ENCODE peak calls at places on chromosomes 4 and X, in five cellular contexts. One of them, this sample, is unnamed.

GRCh38 chr4:79526970-79527565 is 119.0 kb upstream of the GK2 start:
- DNase-seq in heart left ventricle: no peak
- DNase-seq in mammary epithelial cell: peak
- DNase-seq in MM.1S: no peak
- DNase-seq in HFF-Myc: no peak
- DNase-seq in this sample: no peak

GRCh38 chr4:184370711-184371389 is 103.5 kb downstream of the IRF2 start:
- DNase-seq in heart left ventricle: no peak
- DNase-seq in mammary epithelial cell: no peak
- DNase-seq in MM.1S: no peak
- DNase-seq in HFF-Myc: no peak
- DNase-seq in this sample: peak

GRCh38 chr4:2246384-2247127 is 4.6 kb upstream of the HAUS3 start:
- DNase-seq in heart left ventricle: no peak
- DNase-seq in mammary epithelial cell: no peak
- DNase-seq in MM.1S: no peak
- DNase-seq in HFF-Myc: no peak
- DNase-seq in this sample: no peak

GRCh38 chr4:118776166-118776954 is 59.6 kb downstream of the SEC24D start:
- DNase-seq in heart left ventricle: no peak
- DNase-seq in mammary epithelial cell: peak
- DNase-seq in MM.1S: peak
- DNase-seq in HFF-Myc: no peak
- DNase-seq in this sample: peak

GRCh38 chr4:1767058-1767769 is 25.9 kb upstream of the FGFR3 start:
- DNase-seq in heart left ventricle: no peak
- DNase-seq in mammary epithelial cell: no peak
- DNase-seq in MM.1S: no peak
- DNase-seq in HFF-Myc: no peak
- DNase-seq in this sample: peak

GRCh38 chr4:178823673-178824072 is 1381.4 kb upstream of the AGA start:
- DNase-seq in heart left ventricle: no peak
- DNase-seq in mammary epithelial cell: no peak
- DNase-seq in MM.1S: no peak
- DNase-seq in HFF-Myc: no peak
- DNase-seq in this sample: peak

GRCh38 chr4:22500831-22501714 is 14.8 kb downstream of the ADGRA3 start:
- DNase-seq in heart left ventricle: no peak
- DNase-seq in mammary epithelial cell: peak
- DNase-seq in MM.1S: no peak
- DNase-seq in HFF-Myc: no peak
- DNase-seq in this sample: peak

GRCh38 chr4:2482192-2482591 is 13.3 kb downstream of the RNF4 start:
- DNase-seq in heart left ventricle: no peak
- DNase-seq in mammary epithelial cell: no peak
- DNase-seq in MM.1S: no peak
- DNase-seq in HFF-Myc: no peak
- DNase-seq in this sample: no peak

GRCh38 chrX:134423606-134424005 is 36.4 kb upstream of the HPRT1 start:
- DNase-seq in heart left ventricle: no peak
- DNase-seq in mammary epithelial cell: peak
- DNase-seq in MM.1S: no peak
- DNase-seq in HFF-Myc: no peak
- DNase-seq in this sample: peak

GRCh38 chr4:32748498-32748897 is 2028.3 kb downstream of the PCDH7 start:
- DNase-seq in heart left ventricle: no peak
- DNase-seq in mammary epithelial cell: no peak
- DNase-seq in MM.1S: no peak
- DNase-seq in HFF-Myc: no peak
- DNase-seq in this sample: no peak

GRCh38 chr4:119050501-119051090 is 85.0 kb upstream of the MYOZ2 start:
- DNase-seq in heart left ventricle: no peak
- DNase-seq in mammary epithelial cell: no peak
- DNase-seq in MM.1S: no peak
- DNase-seq in HFF-Myc: no peak
- DNase-seq in this sample: peak

GRCh38 chr4:79413032-79413431 is 5.0 kb upstream of the GK2 start:
- DNase-seq in heart left ventricle: no peak
- DNase-seq in mammary epithelial cell: no peak
- DNase-seq in MM.1S: no peak
- DNase-seq in HFF-Myc: no peak
- DNase-seq in this sample: no peak

GRCh38 chr4:16026155-16026761 is 57.6 kb downstream of the PROM1 start:
- DNase-seq in heart left ventricle: no peak
- DNase-seq in mammary epithelial cell: peak
- DNase-seq in MM.1S: peak
- DNase-seq in HFF-Myc: no peak
- DNase-seq in this sample: peak

GRCh38 chr4:119172223-119172622 is 36.6 kb downstream of the MYOZ2 start:
- DNase-seq in heart left ventricle: no peak
- DNase-seq in mammary epithelial cell: peak
- DNase-seq in MM.1S: no peak
- DNase-seq in HFF-Myc: no peak
- DNase-seq in this sample: peak

GRCh38 chr4:165974647-165975335 is 101.8 kb downstream of the TLL1 start:
- DNase-seq in heart left ventricle: no peak
- DNase-seq in mammary epithelial cell: peak
- DNase-seq in MM.1S: no peak
- DNase-seq in HFF-Myc: no peak
- DNase-seq in this sample: peak

GRCh38 chr4:33961751-33962150 is 2282.6 kb downstream of the ARAP2 start:
- DNase-seq in heart left ventricle: no peak
- DNase-seq in mammary epithelial cell: peak
- DNase-seq in MM.1S: no peak
- DNase-seq in HFF-Myc: no peak
- DNase-seq in this sample: peak

GRCh38 chrX:42456301-42456700 is 321.7 kb downstream of the PPP1R2C start:
- DNase-seq in heart left ventricle: no peak
- DNase-seq in mammary epithelial cell: no peak
- DNase-seq in MM.1S: no peak
- DNase-seq in HFF-Myc: no peak
- DNase-seq in this sample: no peak

GRCh38 chrX:122739770-122740169 is 444.3 kb upstream of the GRIA3 start:
- DNase-seq in heart left ventricle: no peak
- DNase-seq in mammary epithelial cell: no peak
- DNase-seq in MM.1S: no peak
- DNase-seq in HFF-Myc: no peak
- DNase-seq in this sample: peak

GRCh38 chr4:1494416-1495315 is 88.4 kb upstream of the NKX1-1 start:
- DNase-seq in heart left ventricle: no peak
- DNase-seq in mammary epithelial cell: no peak
- DNase-seq in MM.1S: no peak
- DNase-seq in HFF-Myc: no peak
- DNase-seq in this sample: no peak

GRCh38 chr4:105978684-105979296 is 83.5 kb downstream of the NPNT start:
- DNase-seq in heart left ventricle: peak
- DNase-seq in mammary epithelial cell: peak
- DNase-seq in MM.1S: no peak
- DNase-seq in HFF-Myc: no peak
- DNase-seq in this sample: peak

GRCh38 chrX:1807301-1807731 is 192.5 kb downstream of the ASMT start:
- DNase-seq in heart left ventricle: no peak
- DNase-seq in mammary epithelial cell: peak
- DNase-seq in MM.1S: no peak
- DNase-seq in HFF-Myc: no peak
- DNase-seq in this sample: no peak

GRCh38 chrX:22533898-22534297 is 261.2 kb downstream of the CBLL2 start:
- DNase-seq in heart left ventricle: no peak
- DNase-seq in mammary epithelial cell: no peak
- DNase-seq in MM.1S: no peak
- DNase-seq in HFF-Myc: no peak
- DNase-seq in this sample: no peak

GRCh38 chrX:67636532-67636931 is 92.7 kb downstream of the AR start:
- DNase-seq in heart left ventricle: no peak
- DNase-seq in mammary epithelial cell: no peak
- DNase-seq in MM.1S: no peak
- DNase-seq in HFF-Myc: no peak
- DNase-seq in this sample: no peak

GRCh38 chr4:78079701-78080430 is 22.7 kb downstream of the FRAS1 start:
- DNase-seq in heart left ventricle: no peak
- DNase-seq in mammary epithelial cell: no peak
- DNase-seq in MM.1S: peak
- DNase-seq in HFF-Myc: no peak
- DNase-seq in this sample: no peak
- H3K4me3 ChIP-seq in heart left ventricle: no peak
- H3K4me3 ChIP-seq in mammary epithelial cell: no peak
- H3K4me3 ChIP-seq in MM.1S: no peak
- H3K4me3 ChIP-seq in HFF-Myc: no peak
- H3K4me3 ChIP-seq in this sample: no peak

DNA sequence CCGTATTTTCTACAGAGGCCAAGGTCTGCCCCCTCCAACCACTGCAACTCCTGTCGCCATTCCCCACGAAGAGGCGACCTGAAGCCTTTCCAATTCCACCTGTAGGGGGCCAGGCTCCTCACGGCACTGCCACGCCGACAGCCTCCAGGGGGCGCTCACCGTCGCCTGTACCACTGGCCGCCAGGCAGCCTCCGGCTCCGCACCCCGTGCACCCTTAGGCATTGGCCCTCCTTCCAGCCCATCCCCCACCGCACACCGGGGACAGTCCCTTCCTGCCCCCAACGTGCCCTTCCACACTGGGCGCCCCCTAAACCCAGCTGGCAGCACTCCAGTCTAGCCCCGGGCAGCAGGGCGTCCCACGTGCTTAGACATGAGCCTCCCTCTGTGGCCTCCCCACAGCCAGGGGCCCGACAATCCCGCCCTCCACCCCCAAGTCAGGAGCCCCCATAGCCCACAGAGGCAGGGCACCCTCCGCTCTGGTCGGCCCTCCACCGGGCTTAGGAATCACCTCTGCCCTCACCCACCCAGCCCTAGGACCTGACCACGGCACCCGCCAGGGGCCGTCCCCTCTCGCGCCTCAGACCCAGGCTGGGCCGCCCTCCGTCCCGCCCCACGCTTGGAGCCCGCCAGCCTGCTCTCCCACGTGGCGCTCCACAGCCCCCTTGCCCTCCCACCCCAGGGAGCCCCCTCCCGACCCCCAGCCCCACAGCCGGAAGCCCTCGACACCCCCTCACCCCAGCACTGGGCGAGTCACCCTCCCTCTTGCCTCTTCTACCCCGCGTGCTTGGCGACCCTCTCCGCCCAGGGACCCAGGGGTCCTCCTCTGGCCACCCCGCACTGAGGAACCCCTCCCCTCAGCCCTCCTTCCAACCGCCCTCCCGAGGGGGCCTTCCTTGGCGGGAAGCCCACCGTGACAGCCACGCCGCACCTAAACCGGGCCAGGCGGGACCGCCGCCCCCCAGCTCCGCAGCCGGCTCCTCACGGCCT is 711 bp downstream of the PNMA6E start:
- DNase-seq in heart left ventricle: no peak
- DNase-seq in mammary epithelial cell: no peak
- DNase-seq in MM.1S: peak
- DNase-seq in HFF-Myc: no peak
- DNase-seq in this sample: no peak
- H3K4me3 ChIP-seq in heart left ventricle: no peak
- H3K4me3 ChIP-seq in mammary epithelial cell: no peak
- H3K4me3 ChIP-seq in MM.1S: no peak
- H3K4me3 ChIP-seq in HFF-Myc: no peak
- H3K4me3 ChIP-seq in this sample: no peak

GRCh38 chrX:136397001-136397400 is 90.7 kb upstream of the BRS3 start:
- DNase-seq in heart left ventricle: no peak
- DNase-seq in mammary epithelial cell: no peak
- DNase-seq in MM.1S: no peak
- DNase-seq in HFF-Myc: no peak
- DNase-seq in this sample: peak
- H3K4me3 ChIP-seq in heart left ventricle: no peak
- H3K4me3 ChIP-seq in mammary epithelial cell: no peak
- H3K4me3 ChIP-seq in MM.1S: no peak
- H3K4me3 ChIP-seq in HFF-Myc: no peak
- H3K4me3 ChIP-seq in this sample: no peak

GRCh38 chrX:143633530-143634372 is 2.1 kb downstream of the SLITRK4 start:
- DNase-seq in heart left ventricle: no peak
- DNase-seq in mammary epithelial cell: no peak
- DNase-seq in MM.1S: no peak
- DNase-seq in HFF-Myc: no peak
- DNase-seq in this sample: no peak

GRCh38 chrX:143635915-143636314 is at the start of gene SLITRK4:
- DNase-seq in heart left ventricle: no peak
- DNase-seq in mammary epithelial cell: no peak
- DNase-seq in MM.1S: no peak
- DNase-seq in HFF-Myc: no peak
- DNase-seq in this sample: no peak

GRCh38 chrX:143632625-143633387 is 3.1 kb downstream of the SLITRK4 start:
- DNase-seq in heart left ventricle: no peak
- DNase-seq in mammary epithelial cell: no peak
- DNase-seq in MM.1S: no peak
- DNase-seq in HFF-Myc: no peak
- DNase-seq in this sample: no peak

GRCh38 chrX:143634373-143634685 is 1.6 kb downstream of the SLITRK4 start:
- DNase-seq in heart left ventricle: no peak
- DNase-seq in mammary epithelial cell: no peak
- DNase-seq in MM.1S: no peak
- DNase-seq in HFF-Myc: no peak
- DNase-seq in this sample: peak

GRCh38 chrX:143634701-143635442 is 1.0 kb downstream of the SLITRK4 start:
- DNase-seq in heart left ventricle: no peak
- DNase-seq in mammary epithelial cell: no peak
- DNase-seq in MM.1S: no peak
- DNase-seq in HFF-Myc: no peak
- DNase-seq in this sample: peak
- H3K4me3 ChIP-seq in heart left ventricle: peak
- H3K4me3 ChIP-seq in mammary epithelial cell: no peak
- H3K4me3 ChIP-seq in MM.1S: no peak
- H3K4me3 ChIP-seq in HFF-Myc: no peak
- H3K4me3 ChIP-seq in this sample: peak

DNA sequence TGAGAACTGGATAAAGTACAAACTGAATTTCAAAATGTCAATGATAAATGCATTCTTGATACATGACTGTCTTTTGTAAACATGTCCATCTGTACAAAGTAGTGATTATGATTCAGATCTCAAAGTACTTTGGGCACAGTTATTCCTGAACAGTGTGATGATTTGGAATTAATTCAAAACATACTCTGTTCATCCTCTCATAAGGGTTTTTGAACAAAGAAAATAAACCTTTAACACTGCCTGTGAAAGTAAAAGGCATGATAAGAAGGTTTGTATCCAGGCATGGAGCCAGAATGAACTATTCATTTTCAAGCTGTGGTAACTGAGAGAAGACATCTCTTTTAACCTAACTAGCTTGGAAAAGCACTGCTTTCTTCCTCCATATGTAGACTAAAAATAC is 886 bp upstream of the KLHL4 start:
- DNase-seq in heart left ventricle: no peak
- DNase-seq in mammary epithelial cell: peak
- DNase-seq in MM.1S: no peak
- DNase-seq in HFF-Myc: no peak
- DNase-seq in this sample: peak
- H3K4me3 ChIP-seq in heart left ventricle: no peak
- H3K4me3 ChIP-seq in mammary epithelial cell: peak
- H3K4me3 ChIP-seq in MM.1S: no peak
- H3K4me3 ChIP-seq in HFF-Myc: no peak
- H3K4me3 ChIP-seq in this sample: no peak

This sample was measured in epithelial cell of esophagus.